ENCODE peak calls at places on chromosome 21, in nine cellular contexts. P is T-helper 1 cell, K is left ventricle myocardium superior, T is H54, H is psoas muscle, I is mucosa of descending colon, B is KBM-7, U is hepatic stellate cell, F is pancreas. N is an unnamed sample.

GRCh38 chr21:34890724-34891609 is 158.1 kb downstream of the RUNX1 start:
- DNase-seq in F (peak; percentile 64), U (peak; percentile 46), T (peak; percentile 26), I (peak; percentile 60), K (peak; percentile 39), P (no peak), B (no peak), H (peak; percentile 29), N (no peak)

GRCh38 chr21:35090403-35090802 is 41.3 kb upstream of the RUNX1 start:
- DNase-seq in T (no peak), B (no peak), F (no peak), K (no peak), H (no peak), U (no peak), P (no peak), I (no peak), N (no peak)

GRCh38 chr21:14968821-14969220 is 96.0 kb downstream of the NRIP1 start:
- DNase-seq in U (no peak), I (no peak), T (no peak), P (no peak), F (no peak), K (no peak), H (no peak), B (no peak), N (no peak)

GRCh38 chr21:32533053-32533452 is 52.3 kb downstream of the TCP10L start:
- DNase-seq in T (no peak), B (no peak), U (no peak), I (no peak), P (no peak), K (no peak), H (no peak), F (no peak), N (no peak)

GRCh38 chr21:35102488-35103407 is 53.6 kb upstream of the RUNX1 start:
- DNase-seq in K (peak; percentile 47), H (peak; percentile 16), B (peak; percentile 96), P (peak; percentile 16), F (no peak), T (no peak), I (peak; percentile 26), U (no peak), N (peak; percentile 73)

GRCh38 chr21:31498985-31499384 is 154.9 kb upstream of the TIAM1 start:
- DNase-seq in T (no peak), B (no peak), H (no peak), K (no peak), I (no peak), P (no peak), U (no peak), F (no peak), N (no peak)

GRCh38 chr21:41868062-41868710 is 11.0 kb downstream of the PRDM15 start:
- DNase-seq in B (no peak), H (no peak), P (no peak), T (no peak), U (no peak), I (no peak), K (no peak), F (no peak), N (no peak)

GRCh38 chr21:26095131-26095530 is 75.4 kb downstream of the APP start:
- DNase-seq in F (no peak), K (no peak), I (no peak), U (no peak), P (no peak), B (no peak), H (no peak), T (no peak), N (no peak)

GRCh38 chr21:44065428-44065827 is 41.8 kb upstream of the PWP2 start:
- DNase-seq in H (no peak), I (no peak), K (no peak), T (no peak), U (no peak), F (no peak), P (peak; percentile 79), B (peak; percentile 51), N (peak; percentile 60)

GRCh38 chr21:36696640-36697472 is 2.1 kb upstream of the SIM2 start:
- DNase-seq in T (no peak), P (no peak), F (peak; percentile 60), B (no peak), H (no peak), K (no peak), I (no peak), U (no peak), N (no peak)